ENCODE peak calls at places on chromosomes 12 and 14, in seven cellular contexts. One of them, this sample, is unnamed.

GRCh38 chr14:32007755-32008374 is 69.2 kb upstream of the ARHGAP5 start:
- DNase-seq in uterus: no peak
- DNase-seq in HCT116: no peak
- DNase-seq in body of pancreas: no peak
- DNase-seq in suprapubic skin: no peak
- DNase-seq in vagina: no peak
- DNase-seq in heart left ventricle: no peak
- DNase-seq in this sample: no peak

GRCh38 chr12:108483213-108483920 is 31.7 kb upstream of the FICD start:
- DNase-seq in uterus: no peak
- DNase-seq in suprapubic skin: no peak
- DNase-seq in body of pancreas: no peak
- DNase-seq in heart left ventricle: no peak
- DNase-seq in vagina: no peak
- DNase-seq in HCT116: no peak
- DNase-seq in this sample: no peak

GRCh38 chr12:107610030-107610859 is 75.4 kb upstream of the PWP1 start:
- DNase-seq in suprapubic skin: no peak
- DNase-seq in vagina: no peak
- DNase-seq in uterus: no peak
- DNase-seq in heart left ventricle: no peak
- DNase-seq in HCT116: no peak
- DNase-seq in body of pancreas: peak; percentile 10
- DNase-seq in this sample: no peak

GRCh38 chr12:55827806-55828205 is 1.6 kb downstream of the DNAJC14 start:
- DNase-seq in uterus: no peak
- DNase-seq in body of pancreas: no peak
- DNase-seq in vagina: no peak
- DNase-seq in HCT116: no peak
- DNase-seq in heart left ventricle: no peak
- DNase-seq in suprapubic skin: peak; percentile 67
- DNase-seq in this sample: no peak

GRCh38 chr12:3381059-3382047 is 109.7 kb upstream of the PRMT8 start:
- DNase-seq in body of pancreas: peak; percentile 50
- DNase-seq in suprapubic skin: no peak
- DNase-seq in uterus: no peak
- DNase-seq in heart left ventricle: no peak
- DNase-seq in vagina: peak; percentile 81
- DNase-seq in HCT116: no peak
- DNase-seq in this sample: no peak

GRCh38 chr14:99038401-99038800 is 233.6 kb downstream of the BCL11B start:
- DNase-seq in HCT116: no peak
- DNase-seq in heart left ventricle: no peak
- DNase-seq in suprapubic skin: no peak
- DNase-seq in body of pancreas: no peak
- DNase-seq in uterus: no peak
- DNase-seq in vagina: no peak
- DNase-seq in this sample: no peak

GRCh38 chr12:93785262-93786010 is 108.3 kb downstream of the CRADD start:
- DNase-seq in body of pancreas: peak; percentile 25
- DNase-seq in vagina: no peak
- DNase-seq in heart left ventricle: peak; percentile 43
- DNase-seq in uterus: peak; percentile 77
- DNase-seq in suprapubic skin: no peak
- DNase-seq in HCT116: peak; percentile 85
- DNase-seq in this sample: peak; percentile 62

GRCh38 chr12:105706321-105706972 is 376.0 kb downstream of the C12orf75 start:
- DNase-seq in heart left ventricle: peak; percentile 34
- DNase-seq in body of pancreas: no peak
- DNase-seq in suprapubic skin: no peak
- DNase-seq in vagina: no peak
- DNase-seq in HCT116: no peak
- DNase-seq in uterus: no peak
- DNase-seq in this sample: no peak

GRCh38 chr12:17609152-17609551 is 480.8 kb downstream of the RERGL start:
- DNase-seq in uterus: no peak
- DNase-seq in heart left ventricle: no peak
- DNase-seq in HCT116: no peak
- DNase-seq in vagina: no peak
- DNase-seq in suprapubic skin: no peak
- DNase-seq in body of pancreas: no peak
- DNase-seq in this sample: no peak

GRCh38 chr14:80055912-80056801 is 155.1 kb downstream of the DIO2 start:
- DNase-seq in suprapubic skin: no peak
- DNase-seq in vagina: no peak
- DNase-seq in HCT116: no peak
- DNase-seq in heart left ventricle: no peak
- DNase-seq in uterus: no peak
- DNase-seq in body of pancreas: peak; percentile 51
- DNase-seq in this sample: peak; percentile 21

GRCh38 chr12:120363274-120363855 is 5.6 kb downstream of the MSI1 start:
- DNase-seq in heart left ventricle: no peak
- DNase-seq in HCT116: no peak
- DNase-seq in vagina: no peak
- DNase-seq in suprapubic skin: no peak
- DNase-seq in body of pancreas: no peak
- DNase-seq in uterus: no peak
- DNase-seq in this sample: no peak

GRCh38 chr12:120364487-120364886 is 4.5 kb downstream of the MSI1 start:
- DNase-seq in uterus: no peak
- DNase-seq in HCT116: no peak
- DNase-seq in vagina: no peak
- DNase-seq in body of pancreas: no peak
- DNase-seq in heart left ventricle: no peak
- DNase-seq in suprapubic skin: no peak
- DNase-seq in this sample: no peak

GRCh38 chr12:120359159-120359527 is 9.8 kb downstream of the MSI1 start:
- DNase-seq in body of pancreas: no peak
- DNase-seq in uterus: no peak
- DNase-seq in heart left ventricle: no peak
- DNase-seq in HCT116: no peak
- DNase-seq in suprapubic skin: no peak
- DNase-seq in vagina: no peak
- DNase-seq in this sample: no peak

GRCh38 chr12:120362516-120363273 is 6.3 kb downstream of the MSI1 start:
- DNase-seq in uterus: no peak
- DNase-seq in vagina: no peak
- DNase-seq in suprapubic skin: no peak
- DNase-seq in body of pancreas: no peak
- DNase-seq in HCT116: no peak
- DNase-seq in heart left ventricle: no peak
- DNase-seq in this sample: no peak

GRCh38 chr12:120361506-120362208 is 7.3 kb downstream of the MSI1 start:
- DNase-seq in body of pancreas: peak; percentile 58
- DNase-seq in suprapubic skin: no peak
- DNase-seq in heart left ventricle: peak; percentile 68
- DNase-seq in HCT116: no peak
- DNase-seq in vagina: no peak
- DNase-seq in uterus: peak; percentile 62
- DNase-seq in this sample: no peak
- TF ChIP-seq POLR2A in body of pancreas: peak; percentile 43
- TF ChIP-seq POLR2A in suprapubic skin: no peak
- TF ChIP-seq POLR2A in heart left ventricle: no peak
- TF ChIP-seq POLR2A in HCT116: no peak
- TF ChIP-seq POLR2A in vagina: no peak
- TF ChIP-seq POLR2A in uterus: peak; percentile 30
- TF ChIP-seq POLR2A in this sample: no peak

GRCh38 chr12:65277994-65278575 is 398 bp upstream of the MSRB3 start:
- DNase-seq in HCT116: no peak
- DNase-seq in suprapubic skin: no peak
- DNase-seq in vagina: no peak
- DNase-seq in body of pancreas: no peak
- DNase-seq in uterus: no peak
- DNase-seq in heart left ventricle: peak; percentile 24
- DNase-seq in this sample: no peak
- H3K4me3 ChIP-seq in HCT116: peak overlapping the region; percentile 74
- H3K4me3 ChIP-seq in suprapubic skin: peak overlapping the region; percentile 67
- H3K4me3 ChIP-seq in vagina: peak overlapping the region; percentile 87
- H3K4me3 ChIP-seq in body of pancreas: peak overlapping the region; percentile 31
- H3K4me3 ChIP-seq in uterus: peak overlapping the region; percentile 91
- H3K4me3 ChIP-seq in heart left ventricle: peak overlapping the region; percentile 83
- H3K4me3 ChIP-seq in this sample: peak overlapping the region; percentile 69

DNA sequence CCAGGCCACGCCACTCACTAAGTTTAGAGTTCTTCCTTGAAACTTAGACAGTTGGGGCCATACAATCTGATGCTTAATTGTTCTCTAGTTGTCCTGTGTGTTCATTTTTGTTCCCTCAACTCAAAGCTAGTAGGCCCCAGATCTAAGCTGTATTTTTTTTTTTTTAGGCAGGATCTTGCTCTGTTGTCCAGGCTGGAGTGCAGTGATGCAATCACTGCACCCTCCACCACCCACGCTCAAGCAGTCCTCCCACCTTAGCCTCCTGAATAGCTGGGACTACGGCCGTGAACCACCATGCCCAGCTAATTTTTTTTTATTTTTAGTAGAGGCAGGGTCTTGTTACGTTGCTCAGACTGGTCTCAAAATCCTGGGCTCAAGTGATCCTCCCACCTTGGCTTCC is 7.5 kb downstream of the TNFRSF1A start:
- DNase-seq in body of pancreas: no peak
- DNase-seq in suprapubic skin: no peak
- DNase-seq in uterus: no peak
- DNase-seq in vagina: no peak
- DNase-seq in HCT116: no peak
- DNase-seq in heart left ventricle: no peak
- DNase-seq in this sample: no peak
- TF ChIP-seq CTCF in body of pancreas: no peak
- TF ChIP-seq CTCF in suprapubic skin: no peak
- TF ChIP-seq CTCF in uterus: no peak
- TF ChIP-seq CTCF in vagina: no peak
- TF ChIP-seq CTCF in HCT116: no peak
- TF ChIP-seq CTCF in heart left ventricle: no peak
- TF ChIP-seq CTCF in this sample: no peak

GRCh38 chr14:103213331-103213730 is 90.1 kb downstream of the TNFAIP2 start:
- DNase-seq in body of pancreas: peak; percentile 13
- DNase-seq in vagina: no peak
- DNase-seq in suprapubic skin: no peak
- DNase-seq in heart left ventricle: no peak
- DNase-seq in HCT116: no peak
- DNase-seq in uterus: no peak
- DNase-seq in this sample: no peak
- TF ChIP-seq POLR2A in body of pancreas: no peak
- TF ChIP-seq POLR2A in vagina: no peak
- TF ChIP-seq POLR2A in suprapubic skin: no peak
- TF ChIP-seq POLR2A in heart left ventricle: no peak
- TF ChIP-seq POLR2A in HCT116: no peak
- TF ChIP-seq POLR2A in uterus: no peak
- TF ChIP-seq POLR2A in this sample: no peak

DNA sequence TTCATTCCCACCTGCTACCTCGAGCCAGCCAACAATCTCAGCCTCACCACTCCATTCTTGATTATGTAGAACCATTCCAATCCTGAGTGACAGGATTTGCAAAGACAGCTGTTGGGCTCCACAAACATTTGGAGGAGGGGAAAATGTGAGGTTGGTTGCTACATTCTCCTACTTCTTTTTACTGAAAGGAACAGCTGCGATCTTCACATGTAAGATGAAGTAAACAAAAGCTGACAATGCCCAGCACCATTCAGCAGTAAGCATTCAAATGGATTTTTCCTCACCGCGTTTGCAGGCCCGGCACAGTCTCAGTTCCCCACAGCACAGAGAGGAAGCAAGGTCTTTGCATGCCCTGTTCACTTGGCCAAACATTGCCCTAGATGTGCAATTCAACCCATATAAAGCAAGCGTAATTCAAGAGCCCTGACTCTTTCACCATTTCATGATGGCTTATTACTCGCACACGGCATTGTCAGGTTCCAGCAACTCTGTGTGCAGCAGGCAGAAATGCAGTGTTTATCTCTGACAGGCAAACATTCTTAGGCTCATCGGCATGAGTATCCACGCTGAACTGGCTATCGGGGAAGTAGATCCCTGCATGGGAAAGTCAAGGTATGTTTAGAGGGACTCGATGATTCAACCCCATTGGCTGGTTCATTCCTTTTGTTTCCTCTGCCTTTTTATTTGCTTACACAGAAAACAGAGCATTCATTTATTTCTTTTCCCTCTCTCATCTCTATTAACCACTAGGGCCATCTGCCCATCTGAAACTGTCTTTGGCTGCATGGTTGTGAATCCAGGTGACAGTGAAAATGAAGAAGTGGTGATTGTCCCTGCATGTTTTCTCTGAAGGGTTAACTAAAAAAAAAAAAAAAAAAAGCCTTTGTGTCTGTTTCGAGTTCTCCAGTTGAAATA is 236.1 kb upstream of the PLEKHG7 start:
- DNase-seq in body of pancreas: peak; percentile 43
- DNase-seq in HCT116: no peak
- DNase-seq in suprapubic skin: no peak
- DNase-seq in heart left ventricle: peak; percentile 37
- DNase-seq in vagina: no peak
- DNase-seq in uterus: no peak
- DNase-seq in this sample: no peak
- H3K4me3 ChIP-seq in body of pancreas: no peak overlapping the region
- H3K4me3 ChIP-seq in HCT116: no peak overlapping the region
- H3K4me3 ChIP-seq in suprapubic skin: no peak overlapping the region
- H3K4me3 ChIP-seq in heart left ventricle: no peak overlapping the region
- H3K4me3 ChIP-seq in vagina: no peak overlapping the region
- H3K4me3 ChIP-seq in uterus: no peak overlapping the region
- H3K4me3 ChIP-seq in this sample: no peak overlapping the region